ENCODE peak calls at places on chromosome 5, in eight cellular contexts. W, U, O, B, A, H, C and Y are unnamed samples.
A peak's percentile ranks its signal among the peaks of the same experiment; 100 is the strongest.

GRCh38 chr5:13660072-13660471 is 284.4 kb downstream of the DNAH5 start:
- DNase-seq in W (no peak), U (no peak), O (no peak), B (no peak), A (no peak), H (no peak), C (no peak), Y (no peak)

GRCh38 chr5:116738270-116738947 is 163.8 kb upstream of the SEMA6A start:
- DNase-seq in W (peak; percentile 37), U (no peak), O (no peak), B (no peak), A (no peak), H (no peak), C (no peak), Y (no peak)

GRCh38 chr5:153429734-153430133 is 60.7 kb upstream of the GRIA1 start:
- DNase-seq in W (no peak), U (no peak), O (no peak), B (no peak), A (no peak), H (peak; percentile 35), C (no peak), Y (no peak)

GRCh38 chr5:14399054-14399657 is 182.4 kb upstream of the OTULINL start:
- DNase-seq in W (peak; percentile 56), U (no peak), O (no peak), B (no peak), A (no peak), H (peak; percentile 51), C (peak; percentile 68), Y (no peak)

GRCh38 chr5:10249948-10250803 is at the start of gene CCT5:
- DNase-seq in W (peak; percentile 94), U (peak; percentile 97), O (peak; percentile 94), B (peak; percentile 93), A (peak; percentile 92), H (peak; percentile 99), C (peak; percentile 94), Y (peak; percentile 69)

GRCh38 chr5:172288465-172288864 is 4.9 kb upstream of the UBTD2 start:
- DNase-seq in W (no peak), U (no peak), O (no peak), B (no peak), A (no peak), H (no peak), C (no peak), Y (no peak)

GRCh38 chr5:52748590-52748989 is 39.1 kb upstream of the ITGA1 start:
- DNase-seq in W (no peak), U (no peak), O (no peak), B (no peak), A (no peak), H (no peak), C (no peak), Y (no peak)

GRCh38 chr5:113250341-113250953 is 184.3 kb downstream of the TSSK1B start:
- DNase-seq in W (no peak), U (no peak), O (peak; percentile 91), B (peak; percentile 16), A (peak; percentile 84), H (no peak), C (peak; percentile 91), Y (peak; percentile 68)

GRCh38 chr5:74477761-74478160 is 162.8 kb downstream of the ENC1 start:
- DNase-seq in W (no peak), U (peak; percentile 50), O (no peak), B (no peak), A (no peak), H (no peak), C (no peak), Y (no peak)

GRCh38 chr5:160181965-160182622 is 47.2 kb upstream of the FABP6 start:
- DNase-seq in W (no peak), U (no peak), O (no peak), B (no peak), A (no peak), H (peak; percentile 77), C (no peak), Y (no peak)

GRCh38 chr5:139837711-139838380 is 42.2 kb downstream of the PSD2 start:
- DNase-seq in W (no peak), U (no peak), O (no peak), B (peak; percentile 2), A (no peak), H (no peak), C (no peak), Y (no peak)

GRCh38 chr5:151617383-151617840 is 26.3 kb upstream of the FAT2 start:
- DNase-seq in W (no peak), U (no peak), O (no peak), B (no peak), A (no peak), H (no peak), C (no peak), Y (no peak)

GRCh38 chr5:1010181-1010510 is 1.5 kb downstream of the NKD2 start:
- DNase-seq in W (no peak), U (peak; percentile 68), O (peak; percentile 57), B (peak; percentile 15), A (no peak), H (no peak), C (no peak), Y (peak; percentile 43)

GRCh38 chr5:72857396-72857795 is 40.9 kb downstream of the TNPO1 start:
- DNase-seq in W (no peak), U (no peak), O (no peak), B (no peak), A (no peak), H (no peak), C (no peak), Y (no peak)

GRCh38 chr5:134115806-134116175 is 1.3 kb downstream of the TCF7 start:
- DNase-seq in W (peak; percentile 62), U (no peak), O (no peak), B (peak; percentile 58), A (no peak), H (no peak), C (no peak), Y (no peak)

GRCh38 chr5:57246426-57246825 is 72.6 kb downstream of the GPBP1 start:
- DNase-seq in W (no peak), U (no peak), O (no peak), B (no peak), A (no peak), H (no peak), C (no peak), Y (no peak)

GRCh38 chr5:91419136-91419535 is 36.0 kb upstream of the ARRDC3 start:
- DNase-seq in W (no peak), U (no peak), O (no peak), B (no peak), A (no peak), H (no peak), C (no peak), Y (no peak)

GRCh38 chr5:148297695-148298094 is 14.5 kb upstream of the SPINK7 start:
- DNase-seq in W (no peak), U (no peak), O (no peak), B (no peak), A (no peak), H (no peak), C (no peak), Y (no peak)

GRCh38 chr5:137561572-137561971 is 62.4 kb upstream of the SPOCK1 start:
- DNase-seq in W (no peak), U (no peak), O (no peak), B (no peak), A (no peak), H (no peak), C (no peak), Y (no peak)

GRCh38 chr5:136802382-136802781 is 437.0 kb upstream of the TRPC7 start:
- DNase-seq in W (peak; percentile 14), U (no peak), O (no peak), B (peak; percentile 34), A (no peak), H (no peak), C (no peak), Y (no peak)

GRCh38 chr5:80998590-80998979 is 38.4 kb downstream of the RASGRF2 start:
- DNase-seq in W (no peak), U (no peak), O (no peak), B (no peak), A (no peak), H (no peak), C (no peak), Y (no peak)

GRCh38 chr5:155886311-155887031 is 440.5 kb upstream of the SGCD start:
- DNase-seq in W (no peak), U (no peak), O (no peak), B (no peak), A (no peak), H (no peak), C (no peak), Y (no peak)

GRCh38 chr5:54632131-54632551 is 114.6 kb downstream of the SNX18 start:
- DNase-seq in W (no peak), U (no peak), O (no peak), B (no peak), A (no peak), H (no peak), C (no peak), Y (no peak)

GRCh38 chr5:50672663-50673062 is 6.2 kb downstream of the PARP8 start:
- DNase-seq in W (no peak), U (no peak), O (no peak), B (no peak), A (no peak), H (no peak), C (no peak), Y (no peak)
- H3K4me3 ChIP-seq in W (no peak overlapping the region), U (no peak overlapping the region), O (no peak overlapping the region), B (no peak overlapping the region), A (no peak overlapping the region), H (no peak overlapping the region), C (no peak overlapping the region), Y (no peak overlapping the region)

GRCh38 chr5:66826263-66826662 is 230.1 kb downstream of the MAST4 start:
- DNase-seq in W (no peak), U (no peak), O (no peak), B (no peak), A (no peak), H (no peak), C (no peak), Y (no peak)
- H3K4me3 ChIP-seq in W (no peak overlapping the region), U (no peak overlapping the region), O (no peak overlapping the region), B (no peak overlapping the region), A (no peak overlapping the region), H (no peak overlapping the region), C (no peak overlapping the region), Y (no peak overlapping the region)

GRCh38 chr5:43000198-43000840 is 39.8 kb downstream of the ANXA2R start:
- DNase-seq in W (no peak), U (no peak), O (no peak), B (peak; percentile 23), A (no peak), H (no peak), C (no peak), Y (no peak)

GRCh38 chr5:43006411-43007202 is 33.5 kb downstream of the ANXA2R start:
- DNase-seq in W (no peak), U (no peak), O (no peak), B (no peak), A (peak; percentile 26), H (no peak), C (no peak), Y (no peak)

GRCh38 chr5:42995152-42995751 is 44.9 kb downstream of the ANXA2R start:
- DNase-seq in W (no peak), U (no peak), O (no peak), B (no peak), A (no peak), H (no peak), C (no peak), Y (no peak)

GRCh38 chr5:43001748-43002147 is 38.4 kb downstream of the ANXA2R start:
- DNase-seq in W (no peak), U (no peak), O (no peak), B (no peak), A (no peak), H (no peak), C (no peak), Y (no peak)

GRCh38 chr5:43000914-43001313 is 39.2 kb downstream of the ANXA2R start:
- DNase-seq in W (no peak), U (no peak), O (no peak), B (no peak), A (no peak), H (no peak), C (no peak), Y (no peak)
- H3K4me3 ChIP-seq in W (no peak overlapping the region), U (no peak overlapping the region), O (no peak overlapping the region), B (no peak overlapping the region), A (no peak overlapping the region), H (no peak overlapping the region), C (no peak overlapping the region), Y (no peak overlapping the region)

GRCh38 chr5:131305906-131306305 is 42.1 kb downstream of the CDC42SE2 start:
- DNase-seq in W (no peak), U (no peak), O (no peak), B (no peak), A (no peak), H (no peak), C (peak; percentile 78), Y (no peak)
- H3K4me3 ChIP-seq in W (no peak overlapping the region), U (no peak overlapping the region), O (no peak overlapping the region), B (no peak overlapping the region), A (no peak overlapping the region), H (no peak overlapping the region), C (no peak overlapping the region), Y (no peak overlapping the region)